ENCODE peak calls at places on chromosomes 1 and 21, in nine cellular contexts. T, Y, K, G, O, R, L, I and Z are unnamed samples.

GRCh38 chr1:7561331-7561921 is 209.7 kb upstream of the VAMP3 start:
- DNase-seq in T (no peak), Y (no peak), K (no peak), G (peak), O (no peak), R (no peak), L (no peak), I (no peak), Z (no peak)

GRCh38 chr1:117371436-117372151 is 4.3 kb downstream of the MAN1A2 start:
- DNase-seq in T (no peak), Y (no peak), K (no peak), G (no peak), O (no peak), R (no peak), L (no peak), I (no peak), Z (no peak)

GRCh38 chr21:42593007-42593814 is 60.2 kb upstream of the PDE9A start:
- DNase-seq in T (no peak), Y (peak), K (no peak), G (no peak), O (peak), R (peak), L (peak), I (no peak), Z (no peak)

GRCh38 chr1:226690460-226690982 is 48.6 kb downstream of the ITPKB start:
- DNase-seq in T (no peak), Y (no peak), K (no peak), G (no peak), O (no peak), R (peak), L (no peak), I (peak), Z (no peak)

GRCh38 chr1:76938304-76938703 is 71.0 kb downstream of the ST6GALNAC5 start:
- DNase-seq in T (no peak), Y (no peak), K (no peak), G (no peak), O (no peak), R (no peak), L (no peak), I (no peak), Z (no peak)

GRCh38 chr1:17523487-17524029 is 15.9 kb upstream of the ARHGEF10L start:
- DNase-seq in T (no peak), Y (no peak), K (no peak), G (no peak), O (no peak), R (no peak), L (no peak), I (no peak), Z (no peak)

GRCh38 chr1:206127336-206127735 is 10.1 kb upstream of the AVPR1B start:
- DNase-seq in T (no peak), Y (no peak), K (no peak), G (no peak), O (no peak), R (no peak), L (no peak), I (no peak), Z (no peak)

GRCh38 chr1:111729271-111729921 is 9.8 kb downstream of the INKA2 start:
- DNase-seq in T (no peak), Y (no peak), K (no peak), G (no peak), O (no peak), R (no peak), L (no peak), I (no peak), Z (no peak)

GRCh38 chr21:15000076-15000475 is 64.7 kb downstream of the NRIP1 start:
- DNase-seq in T (no peak), Y (no peak), K (no peak), G (no peak), O (no peak), R (no peak), L (no peak), I (no peak), Z (no peak)

GRCh38 chr1:246583448-246584185 is 17.4 kb downstream of the CNST start:
- DNase-seq in T (no peak), Y (no peak), K (no peak), G (no peak), O (peak), R (no peak), L (no peak), I (no peak), Z (no peak)

GRCh38 chr21:29434081-29434480 is 135.4 kb downstream of the BACH1 start:
- DNase-seq in T (no peak), Y (no peak), K (no peak), G (no peak), O (no peak), R (no peak), L (no peak), I (no peak), Z (no peak)

GRCh38 chr1:237887542-237887941 is 3.2 kb downstream of the ZP4 start:
- DNase-seq in T (no peak), Y (no peak), K (no peak), G (no peak), O (no peak), R (no peak), L (no peak), I (no peak), Z (no peak)

DNA sequence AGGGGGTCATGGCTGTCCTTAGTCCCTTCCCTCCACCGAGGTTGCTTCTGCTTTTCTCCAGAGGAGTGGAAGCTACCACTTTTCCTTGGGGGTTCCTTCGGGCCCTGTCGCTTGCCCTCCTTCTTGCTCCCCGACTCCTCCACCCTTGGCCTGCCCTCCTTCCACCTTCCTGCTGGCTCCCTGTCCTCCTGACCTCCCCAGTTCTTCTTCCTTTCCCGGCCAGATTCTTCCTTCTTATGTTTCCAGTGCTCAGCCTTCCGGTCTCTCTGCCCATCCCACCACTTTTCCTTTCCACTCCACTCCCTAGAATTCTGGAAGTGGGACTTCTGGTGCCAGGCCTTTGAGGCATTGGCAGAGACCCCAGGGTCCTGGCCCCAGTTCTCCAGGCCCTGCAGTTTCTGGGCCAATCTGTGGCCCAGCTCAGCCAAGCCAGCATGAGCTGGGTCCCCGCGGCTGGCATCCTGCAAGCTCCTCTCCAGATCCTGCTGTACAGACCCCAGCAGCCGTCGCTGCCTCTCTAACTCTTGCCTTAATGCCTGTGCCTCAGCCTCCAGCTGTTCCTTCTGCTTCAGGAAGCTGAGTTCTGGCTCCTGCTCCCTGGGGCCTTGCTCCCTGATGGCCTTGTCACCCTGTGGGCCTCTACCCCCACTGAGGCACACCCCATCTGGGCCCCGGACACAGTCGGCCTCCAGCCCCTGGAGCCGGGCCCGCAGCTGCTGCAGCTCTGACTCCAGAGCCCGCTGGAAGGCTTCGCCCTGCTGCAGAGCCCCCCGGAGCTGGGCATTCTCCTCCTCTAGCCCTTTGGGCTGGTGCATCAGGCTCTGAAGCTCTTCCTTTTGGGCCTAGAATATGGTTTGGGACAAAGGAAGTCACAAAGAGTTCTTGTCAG is 9.7 kb upstream of the PMVK start:
- DNase-seq in T (no peak), Y (no peak), K (no peak), G (no peak), O (no peak), R (no peak), L (no peak), I (no peak), Z (no peak)
- H3K27ac ChIP-seq in T (no peak), Y (no peak), K (no peak), G (no peak), O (no peak), R (no peak), L (no peak), I (no peak), Z (no peak)

GRCh38 chr1:109214695-109215623 is 1.2 kb downstream of the SARS1 start:
- DNase-seq in T (peak), Y (no peak), K (no peak), G (no peak), O (peak), R (no peak), L (no peak), I (peak), Z (no peak)
- H3K27ac ChIP-seq in T (peak), Y (no peak), K (peak), G (peak), O (peak), R (peak), L (peak), I (peak), Z (peak)

GRCh38 chr1:109239580-109240068 is 9.7 kb upstream of the CELSR2 start:
- DNase-seq in T (no peak), Y (no peak), K (no peak), G (no peak), O (no peak), R (no peak), L (no peak), I (peak), Z (peak)

GRCh38 chr1:109240158-109241152 is 8.9 kb upstream of the CELSR2 start:
- DNase-seq in T (no peak), Y (no peak), K (no peak), G (peak), O (no peak), R (no peak), L (no peak), I (peak), Z (peak)

GRCh38 chr1:109238382-109238781 is 11.0 kb upstream of the CELSR2 start:
- DNase-seq in T (no peak), Y (no peak), K (no peak), G (no peak), O (no peak), R (no peak), L (no peak), I (no peak), Z (no peak)

GRCh38 chr1:109237512-109237911 is 11.8 kb upstream of the CELSR2 start:
- DNase-seq in T (no peak), Y (no peak), K (no peak), G (no peak), O (no peak), R (no peak), L (no peak), I (no peak), Z (no peak)

DNA sequence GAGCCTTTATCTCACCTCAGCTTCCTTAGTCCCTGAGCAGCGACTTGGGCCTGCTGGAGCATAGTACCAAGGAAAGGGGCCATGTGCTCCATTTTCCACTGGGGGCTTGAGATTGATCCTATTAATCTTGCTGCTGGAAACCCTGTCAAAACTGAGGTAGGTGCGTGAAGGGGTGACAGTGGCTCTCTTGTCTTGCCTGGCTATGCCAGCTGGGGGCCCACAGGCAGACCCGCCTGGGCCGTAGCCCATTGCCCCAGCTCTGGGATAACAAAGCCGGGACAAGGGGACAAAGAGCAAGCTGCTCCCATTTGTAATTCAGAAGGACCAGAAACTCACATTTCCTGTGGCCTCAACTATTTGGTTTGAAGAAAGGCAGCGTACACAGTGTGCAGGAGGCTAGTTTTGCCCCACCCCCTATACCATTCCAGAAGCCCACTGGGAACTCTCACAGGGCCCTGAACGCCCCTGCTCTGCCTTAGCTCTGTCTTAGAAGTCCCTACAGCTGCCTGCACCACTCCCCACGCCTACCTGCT is 10.2 kb upstream of the CELSR2 start:
- DNase-seq in T (no peak), Y (no peak), K (no peak), G (no peak), O (no peak), R (no peak), L (no peak), I (no peak), Z (no peak)
- H3K27ac ChIP-seq in T (no peak), Y (no peak), K (no peak), G (no peak), O (no peak), R (no peak), L (no peak), I (peak), Z (peak)

DNA sequence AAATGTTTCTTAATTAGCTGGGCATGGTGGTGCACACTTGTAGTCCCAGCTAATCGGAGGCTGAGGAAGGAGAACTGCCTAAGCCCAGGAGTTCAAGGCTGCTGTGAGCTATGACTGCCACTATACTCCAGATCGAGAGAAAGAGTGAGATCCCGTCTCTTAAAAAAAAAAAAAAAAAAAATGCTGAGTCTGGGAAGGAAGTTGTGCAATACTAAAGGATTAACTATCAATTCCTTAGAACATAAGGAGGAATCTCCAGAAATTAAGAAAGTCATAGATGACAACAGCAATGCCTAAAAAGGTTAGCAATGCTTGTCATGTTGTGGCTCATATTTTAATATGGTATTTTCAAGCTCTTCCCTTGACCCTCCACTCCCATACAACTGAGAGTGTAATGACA is 5.3 kb downstream of the LUZP1 start:
- DNase-seq in T (no peak), Y (no peak), K (no peak), G (no peak), O (no peak), R (no peak), L (no peak), I (no peak), Z (no peak)
- H3K27ac ChIP-seq in T (no peak), Y (no peak), K (no peak), G (no peak), O (no peak), R (no peak), L (no peak), I (no peak), Z (peak)

GRCh38 chr1:26067432-26067911 is at the start of gene TRIM63:
- DNase-seq in T (no peak), Y (no peak), K (no peak), G (no peak), O (no peak), R (no peak), L (no peak), I (no peak), Z (no peak)
- H3K27ac ChIP-seq in T (no peak), Y (no peak), K (no peak), G (no peak), O (no peak), R (peak), L (no peak), I (no peak), Z (peak)

DNA sequence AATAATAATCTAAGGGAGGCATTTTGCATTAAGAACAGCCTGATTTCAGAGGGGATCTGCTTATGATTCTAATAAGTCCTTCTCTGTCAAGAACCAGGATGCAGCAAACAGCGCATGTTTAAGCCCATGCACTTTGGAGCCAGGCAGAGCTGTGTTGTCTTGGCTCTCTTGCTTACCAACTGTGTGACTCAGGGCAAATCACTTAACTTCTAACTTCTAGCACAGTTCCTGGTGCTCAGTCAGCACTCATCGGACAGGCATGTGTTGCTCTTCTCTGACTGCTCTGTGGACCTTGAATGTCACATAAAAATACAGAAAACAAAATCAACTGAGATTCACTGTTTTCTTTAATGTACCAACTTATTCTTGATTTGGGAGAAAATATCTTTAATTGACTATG is 56.4 kb upstream of the CNN3 start:
- DNase-seq in T (no peak), Y (no peak), K (no peak), G (no peak), O (no peak), R (no peak), L (no peak), I (peak), Z (peak)
- H3K27ac ChIP-seq in T (no peak), Y (no peak), K (no peak), G (no peak), O (no peak), R (no peak), L (no peak), I (no peak), Z (no peak)

GRCh38 chr1:62608905-62609304 is 11.6 kb downstream of the ANGPTL3 start:
- DNase-seq in T (no peak), Y (no peak), K (no peak), G (no peak), O (no peak), R (no peak), L (no peak), I (no peak), Z (no peak)

GRCh38 chr1:62613890-62614289 is 16.6 kb downstream of the ANGPTL3 start:
- DNase-seq in T (no peak), Y (no peak), K (no peak), G (no peak), O (no peak), R (no peak), L (no peak), I (no peak), Z (no peak)

GRCh38 chr1:62613325-62613727 is 16.0 kb downstream of the ANGPTL3 start:
- DNase-seq in T (no peak), Y (no peak), K (no peak), G (no peak), O (no peak), R (no peak), L (no peak), I (no peak), Z (no peak)

GRCh38 chr1:62612770-62613169 is 15.4 kb downstream of the ANGPTL3 start:
- DNase-seq in T (no peak), Y (no peak), K (no peak), G (no peak), O (no peak), R (no peak), L (no peak), I (no peak), Z (no peak)
- H3K27ac ChIP-seq in T (no peak), Y (no peak), K (no peak), G (no peak), O (no peak), R (no peak), L (no peak), I (no peak), Z (no peak)